ENCODE peak calls at places on chromosomes 5 and 9, in ten cellular contexts. One of them, this sample, is unnamed.

GRCh38 chr5:160198886-160199409 is 30.4 kb upstream of the FABP6 start:
- DNase-seq in chondrocyte: no peak
- DNase-seq in dorsolateral prefrontal cortex: no peak
- DNase-seq in NB4: no peak
- DNase-seq in WTC11: no peak
- DNase-seq in PC-9: no peak
- DNase-seq in fibroblast of lung: no peak
- DNase-seq in lung: no peak
- DNase-seq in fibroblast of pulmonary artery: no peak
- DNase-seq in BJ: no peak
- DNase-seq in this sample: peak; percentile 12

GRCh38 chr9:128733256-128733655 is 9.3 kb upstream of the ZDHHC12 start:
- DNase-seq in chondrocyte: no peak
- DNase-seq in dorsolateral prefrontal cortex: peak; percentile 65
- DNase-seq in NB4: peak; percentile 87
- DNase-seq in WTC11: peak; percentile 95
- DNase-seq in PC-9: no peak
- DNase-seq in fibroblast of lung: peak; percentile 85
- DNase-seq in lung: peak; percentile 74
- DNase-seq in fibroblast of pulmonary artery: peak; percentile 87
- DNase-seq in BJ: no peak
- DNase-seq in this sample: peak; percentile 85

GRCh38 chr9:12916037-12916436 is 141.2 kb downstream of the LURAP1L start:
- DNase-seq in chondrocyte: no peak
- DNase-seq in dorsolateral prefrontal cortex: no peak
- DNase-seq in NB4: no peak
- DNase-seq in WTC11: no peak
- DNase-seq in PC-9: no peak
- DNase-seq in fibroblast of lung: peak; percentile 31
- DNase-seq in lung: no peak
- DNase-seq in fibroblast of pulmonary artery: peak; percentile 78
- DNase-seq in BJ: no peak
- DNase-seq in this sample: no peak

GRCh38 chr5:37771731-37772130 is 68.1 kb downstream of the GDNF start:
- DNase-seq in chondrocyte: no peak
- DNase-seq in dorsolateral prefrontal cortex: no peak
- DNase-seq in NB4: no peak
- DNase-seq in WTC11: no peak
- DNase-seq in PC-9: peak; percentile 71
- DNase-seq in fibroblast of lung: peak; percentile 86
- DNase-seq in lung: no peak
- DNase-seq in fibroblast of pulmonary artery: peak; percentile 76
- DNase-seq in BJ: peak; percentile 100
- DNase-seq in this sample: no peak

GRCh38 chr5:95712347-95712958 is 18.7 kb upstream of the RHOBTB3 start:
- DNase-seq in chondrocyte: no peak
- DNase-seq in dorsolateral prefrontal cortex: no peak
- DNase-seq in NB4: peak; percentile 33
- DNase-seq in WTC11: no peak
- DNase-seq in PC-9: peak; percentile 99
- DNase-seq in fibroblast of lung: peak; percentile 41
- DNase-seq in lung: peak; percentile 47
- DNase-seq in fibroblast of pulmonary artery: peak; percentile 77
- DNase-seq in BJ: peak; percentile 46
- DNase-seq in this sample: no peak

GRCh38 chr5:25669645-25670401 is 1025.0 kb upstream of the CDH10 start:
- DNase-seq in chondrocyte: no peak
- DNase-seq in dorsolateral prefrontal cortex: no peak
- DNase-seq in NB4: no peak
- DNase-seq in WTC11: no peak
- DNase-seq in PC-9: no peak
- DNase-seq in fibroblast of lung: no peak
- DNase-seq in lung: no peak
- DNase-seq in fibroblast of pulmonary artery: no peak
- DNase-seq in BJ: no peak
- DNase-seq in this sample: no peak

GRCh38 chr5:50445281-50445949 is 4.3 kb upstream of the EMB start:
- DNase-seq in chondrocyte: no peak
- DNase-seq in dorsolateral prefrontal cortex: no peak
- DNase-seq in NB4: peak; percentile 70
- DNase-seq in WTC11: no peak
- DNase-seq in PC-9: no peak
- DNase-seq in fibroblast of lung: no peak
- DNase-seq in lung: no peak
- DNase-seq in fibroblast of pulmonary artery: no peak
- DNase-seq in BJ: no peak
- DNase-seq in this sample: no peak

GRCh38 chr5:167063788-167064187 is 1227.7 kb upstream of the WWC1 start:
- DNase-seq in chondrocyte: no peak
- DNase-seq in dorsolateral prefrontal cortex: no peak
- DNase-seq in NB4: no peak
- DNase-seq in WTC11: no peak
- DNase-seq in PC-9: no peak
- DNase-seq in fibroblast of lung: no peak
- DNase-seq in lung: no peak
- DNase-seq in fibroblast of pulmonary artery: no peak
- DNase-seq in BJ: no peak
- DNase-seq in this sample: no peak

GRCh38 chr9:83649515-83649914 is 26.6 kb downstream of the IDNK start:
- DNase-seq in chondrocyte: no peak
- DNase-seq in dorsolateral prefrontal cortex: no peak
- DNase-seq in NB4: no peak
- DNase-seq in WTC11: peak; percentile 17
- DNase-seq in PC-9: no peak
- DNase-seq in fibroblast of lung: no peak
- DNase-seq in lung: no peak
- DNase-seq in fibroblast of pulmonary artery: no peak
- DNase-seq in BJ: no peak
- DNase-seq in this sample: no peak

GRCh38 chr5:91020065-91020800 is 362.9 kb downstream of the ARRDC3 start:
- DNase-seq in chondrocyte: no peak
- DNase-seq in dorsolateral prefrontal cortex: no peak
- DNase-seq in NB4: no peak
- DNase-seq in WTC11: no peak
- DNase-seq in PC-9: no peak
- DNase-seq in fibroblast of lung: peak; percentile 70
- DNase-seq in lung: no peak
- DNase-seq in fibroblast of pulmonary artery: peak; percentile 55
- DNase-seq in BJ: no peak
- DNase-seq in this sample: no peak

GRCh38 chr5:71663570-71663969 is 55.5 kb upstream of the CARTPT start:
- DNase-seq in chondrocyte: no peak
- DNase-seq in dorsolateral prefrontal cortex: no peak
- DNase-seq in NB4: no peak
- DNase-seq in WTC11: no peak
- DNase-seq in PC-9: no peak
- DNase-seq in fibroblast of lung: no peak
- DNase-seq in lung: no peak
- DNase-seq in fibroblast of pulmonary artery: no peak
- DNase-seq in BJ: no peak
- DNase-seq in this sample: no peak

GRCh38 chr9:10700266-10700665 is 87.5 kb upstream of the PTPRD start:
- DNase-seq in chondrocyte: no peak
- DNase-seq in dorsolateral prefrontal cortex: no peak
- DNase-seq in NB4: no peak
- DNase-seq in WTC11: no peak
- DNase-seq in PC-9: no peak
- DNase-seq in fibroblast of lung: no peak
- DNase-seq in lung: no peak
- DNase-seq in fibroblast of pulmonary artery: no peak
- DNase-seq in BJ: no peak
- DNase-seq in this sample: no peak

GRCh38 chr5:58800410-58800809 is 217.5 kb downstream of the RAB3C start:
- DNase-seq in chondrocyte: no peak
- DNase-seq in dorsolateral prefrontal cortex: no peak
- DNase-seq in NB4: no peak
- DNase-seq in WTC11: no peak
- DNase-seq in PC-9: no peak
- DNase-seq in fibroblast of lung: no peak
- DNase-seq in lung: no peak
- DNase-seq in fibroblast of pulmonary artery: no peak
- DNase-seq in BJ: no peak
- DNase-seq in this sample: no peak

GRCh38 chr9:119005162-119005561 is 364.1 kb downstream of the BRINP1 start:
- DNase-seq in chondrocyte: no peak
- DNase-seq in dorsolateral prefrontal cortex: no peak
- DNase-seq in NB4: no peak
- DNase-seq in WTC11: no peak
- DNase-seq in PC-9: no peak
- DNase-seq in fibroblast of lung: no peak
- DNase-seq in lung: no peak
- DNase-seq in fibroblast of pulmonary artery: no peak
- DNase-seq in BJ: no peak
- DNase-seq in this sample: no peak

GRCh38 chr5:180618830-180619562 is 27.7 kb upstream of the SCGB3A1 start:
- DNase-seq in chondrocyte: no peak
- DNase-seq in dorsolateral prefrontal cortex: no peak
- DNase-seq in NB4: no peak
- DNase-seq in WTC11: peak; percentile 76
- DNase-seq in PC-9: no peak
- DNase-seq in fibroblast of lung: peak; percentile 46
- DNase-seq in lung: no peak
- DNase-seq in fibroblast of pulmonary artery: peak; percentile 53
- DNase-seq in BJ: no peak
- DNase-seq in this sample: peak; percentile 52

GRCh38 chr5:34622046-34622435 is 34.1 kb upstream of the RAI14 start:
- DNase-seq in chondrocyte: no peak
- DNase-seq in dorsolateral prefrontal cortex: no peak
- DNase-seq in NB4: no peak
- DNase-seq in WTC11: no peak
- DNase-seq in PC-9: no peak
- DNase-seq in fibroblast of lung: peak; percentile 45
- DNase-seq in lung: no peak
- DNase-seq in fibroblast of pulmonary artery: peak; percentile 27
- DNase-seq in BJ: peak; percentile 66
- DNase-seq in this sample: no peak

GRCh38 chr5:95283761-95284511 is 958 bp downstream of the MCTP1 start:
- DNase-seq in chondrocyte: no peak
- DNase-seq in dorsolateral prefrontal cortex: peak; percentile 47
- DNase-seq in NB4: peak; percentile 69
- DNase-seq in WTC11: peak; percentile 73
- DNase-seq in PC-9: no peak
- DNase-seq in fibroblast of lung: no peak
- DNase-seq in lung: peak; percentile 49
- DNase-seq in fibroblast of pulmonary artery: no peak
- DNase-seq in BJ: no peak
- DNase-seq in this sample: peak; percentile 47

GRCh38 chr5:163489055-163489744 is 16.2 kb upstream of the MAT2B start:
- DNase-seq in chondrocyte: no peak
- DNase-seq in dorsolateral prefrontal cortex: no peak
- DNase-seq in NB4: peak; percentile 54
- DNase-seq in WTC11: peak; percentile 60
- DNase-seq in PC-9: no peak
- DNase-seq in fibroblast of lung: peak; percentile 34
- DNase-seq in lung: no peak
- DNase-seq in fibroblast of pulmonary artery: peak; percentile 62
- DNase-seq in BJ: no peak
- DNase-seq in this sample: peak; percentile 24

GRCh38 chr5:140345919-140346347 is 470 bp downstream of the HBEGF start:
- DNase-seq in chondrocyte: peak; percentile 89
- DNase-seq in dorsolateral prefrontal cortex: peak; percentile 79
- DNase-seq in NB4: peak; percentile 80
- DNase-seq in WTC11: peak; percentile 74
- DNase-seq in PC-9: peak; percentile 38
- DNase-seq in fibroblast of lung: peak; percentile 58
- DNase-seq in lung: peak; percentile 52
- DNase-seq in fibroblast of pulmonary artery: peak; percentile 68
- DNase-seq in BJ: no peak
- DNase-seq in this sample: peak; percentile 62
- TF ChIP-seq CTCF in chondrocyte: peak; percentile 71
- TF ChIP-seq CTCF in dorsolateral prefrontal cortex: peak; percentile 69
- TF ChIP-seq CTCF in NB4: no peak
- TF ChIP-seq CTCF in WTC11: no peak
- TF ChIP-seq CTCF in PC-9: no peak
- TF ChIP-seq CTCF in fibroblast of lung: peak; percentile 43
- TF ChIP-seq CTCF in lung: no peak
- TF ChIP-seq CTCF in fibroblast of pulmonary artery: peak; percentile 42
- TF ChIP-seq CTCF in BJ: peak; percentile 52
- TF ChIP-seq CTCF in this sample: no peak

GRCh38 chr9:115849679-115850412 is 303.7 kb upstream of the PAPPA start:
- DNase-seq in chondrocyte: no peak
- DNase-seq in dorsolateral prefrontal cortex: no peak
- DNase-seq in NB4: no peak
- DNase-seq in WTC11: no peak
- DNase-seq in PC-9: no peak
- DNase-seq in fibroblast of lung: peak; percentile 37
- DNase-seq in lung: no peak
- DNase-seq in fibroblast of pulmonary artery: no peak
- DNase-seq in BJ: peak; percentile 19
- DNase-seq in this sample: no peak
- TF ChIP-seq CTCF in chondrocyte: no peak
- TF ChIP-seq CTCF in dorsolateral prefrontal cortex: no peak
- TF ChIP-seq CTCF in NB4: no peak
- TF ChIP-seq CTCF in WTC11: no peak
- TF ChIP-seq CTCF in PC-9: no peak
- TF ChIP-seq CTCF in fibroblast of lung: no peak
- TF ChIP-seq CTCF in lung: no peak
- TF ChIP-seq CTCF in fibroblast of pulmonary artery: no peak
- TF ChIP-seq CTCF in BJ: peak; percentile 10
- TF ChIP-seq CTCF in this sample: no peak

DNA sequence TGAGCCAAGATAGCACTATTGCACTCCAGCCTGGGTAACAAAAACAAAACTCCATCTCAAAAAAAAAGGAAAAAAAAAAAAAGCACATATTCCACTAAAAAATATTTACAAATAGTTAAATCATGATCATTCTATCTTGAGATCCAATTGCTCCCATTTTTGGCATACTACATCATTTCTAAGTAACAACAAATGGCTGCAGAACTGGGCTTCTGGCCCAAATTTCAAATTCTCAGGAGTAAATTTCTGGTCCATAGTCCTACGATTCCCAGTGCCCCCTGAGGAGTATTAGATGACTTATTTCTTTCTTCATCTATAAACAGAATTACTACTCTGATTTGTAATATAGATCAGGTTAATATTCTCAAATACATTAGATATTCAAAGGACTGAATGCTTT is 62.1 kb downstream of the CEMIP2 start:
- DNase-seq in chondrocyte: no peak
- DNase-seq in dorsolateral prefrontal cortex: no peak
- DNase-seq in NB4: no peak
- DNase-seq in WTC11: no peak
- DNase-seq in PC-9: no peak
- DNase-seq in fibroblast of lung: no peak
- DNase-seq in lung: no peak
- DNase-seq in fibroblast of pulmonary artery: no peak
- DNase-seq in BJ: no peak
- DNase-seq in this sample: no peak
- TF ChIP-seq CTCF in chondrocyte: no peak
- TF ChIP-seq CTCF in dorsolateral prefrontal cortex: no peak
- TF ChIP-seq CTCF in NB4: no peak
- TF ChIP-seq CTCF in WTC11: no peak
- TF ChIP-seq CTCF in PC-9: no peak
- TF ChIP-seq CTCF in fibroblast of lung: no peak
- TF ChIP-seq CTCF in lung: no peak
- TF ChIP-seq CTCF in fibroblast of pulmonary artery: no peak
- TF ChIP-seq CTCF in BJ: no peak
- TF ChIP-seq CTCF in this sample: no peak

DNA sequence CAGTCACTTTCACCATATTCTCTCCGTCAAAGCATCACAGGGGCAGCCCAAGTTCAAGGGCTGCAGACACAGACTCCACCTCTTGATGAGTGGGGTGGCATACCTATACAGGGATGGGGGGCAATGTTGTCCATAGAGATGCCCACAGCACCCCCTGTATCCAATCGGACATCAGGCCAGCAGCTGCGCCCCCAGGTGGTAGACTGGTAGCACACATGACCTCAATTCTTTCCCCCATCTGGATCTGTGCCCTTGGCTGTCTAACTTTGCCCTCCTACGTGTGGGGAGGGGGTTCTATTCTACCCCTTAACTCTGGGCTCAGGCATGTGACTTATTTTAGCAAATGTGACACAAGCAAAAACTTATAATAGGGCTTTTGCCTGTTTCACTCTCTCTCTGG is 84.0 kb upstream of the SLC25A48 start:
- DNase-seq in chondrocyte: no peak
- DNase-seq in dorsolateral prefrontal cortex: no peak
- DNase-seq in NB4: no peak
- DNase-seq in WTC11: peak; percentile 36
- DNase-seq in PC-9: no peak
- DNase-seq in fibroblast of lung: no peak
- DNase-seq in lung: no peak
- DNase-seq in fibroblast of pulmonary artery: no peak
- DNase-seq in BJ: no peak
- DNase-seq in this sample: no peak
- TF ChIP-seq CTCF in chondrocyte: peak; percentile 23
- TF ChIP-seq CTCF in dorsolateral prefrontal cortex: no peak
- TF ChIP-seq CTCF in NB4: peak; percentile 32
- TF ChIP-seq CTCF in WTC11: no peak
- TF ChIP-seq CTCF in PC-9: no peak
- TF ChIP-seq CTCF in fibroblast of lung: no peak
- TF ChIP-seq CTCF in lung: no peak
- TF ChIP-seq CTCF in fibroblast of pulmonary artery: no peak
- TF ChIP-seq CTCF in BJ: peak; percentile 21
- TF ChIP-seq CTCF in this sample: no peak

This sample was measured in endothelial cell.